ENCODE peak calls at places on chromosomes 2 and 18, in nine cellular contexts. M is thyroid gland; U is fibroblast of lung; P is neural progenitor cell; N is PC-3; E is CD8-positive, alpha-beta memory T cell; F is cardiac muscle cell; O is effector memory CD4-positive, alpha-beta T cell; A is DND-41. V is an unnamed sample.

GRCh38 chr2:136765736-136766323 is 485 bp downstream of the THSD7B start:
- DNase-seq in O (no peak), E (no peak), P (peak; percentile 47), N (no peak), A (no peak), F (no peak), M (no peak), U (no peak), V (no peak)

GRCh38 chr18:36769172-36769571 is 59.6 kb downstream of the TPGS2 start:
- DNase-seq in E (no peak), O (no peak), F (no peak), N (peak; percentile 12), U (peak; percentile 59), P (no peak), A (no peak), M (no peak), V (no peak)

GRCh38 chr2:44291281-44292248 is 16.3 kb downstream of the SLC3A1 start:
- DNase-seq in N (peak; percentile 93), U (peak; percentile 95), O (no peak), A (peak; percentile 9), F (peak; percentile 73), P (peak; percentile 27), E (no peak), M (peak; percentile 83), V (peak; percentile 89)

GRCh38 chr2:176187306-176188217 is 906 bp upstream of the HOXD1 start:
- DNase-seq in A (no peak), P (peak; percentile 16), U (no peak), N (no peak), F (no peak), M (no peak), E (no peak), O (no peak), V (no peak)

GRCh38 chr2:68768461-68768860 is 33.9 kb downstream of the ARHGAP25 start:
- DNase-seq in U (no peak), E (no peak), P (no peak), N (no peak), F (no peak), A (no peak), O (no peak), M (no peak), V (no peak)

GRCh38 chr2:40218679-40219078 is 233.2 kb downstream of the SLC8A1 start:
- DNase-seq in E (no peak), F (peak; percentile 52), P (no peak), O (no peak), M (peak; percentile 91), A (peak; percentile 47), U (no peak), N (no peak), V (peak; percentile 76)

GRCh38 chr2:46827274-46827930 is 88.2 kb downstream of the MCFD2 start:
- DNase-seq in F (peak; percentile 57), M (no peak), A (no peak), O (no peak), E (no peak), P (no peak), U (peak; percentile 68), N (no peak), V (no peak)

GRCh38 chr2:216789088-216789487 is 70.8 kb downstream of the TNP1 start:
- DNase-seq in N (no peak), A (no peak), F (no peak), U (no peak), E (no peak), P (no peak), O (no peak), M (no peak), V (peak; percentile 61)

GRCh38 chr2:96103906-96104861 is 12.2 kb downstream of the ADRA2B start:
- DNase-seq in U (no peak), O (no peak), P (no peak), M (no peak), E (no peak), F (no peak), N (no peak), A (no peak), V (no peak)

GRCh38 chr2:7886665-7887064 is 795.2 kb upstream of the ID2 start:
- DNase-seq in P (no peak), O (no peak), U (no peak), N (peak; percentile 81), E (no peak), A (no peak), F (no peak), M (no peak), V (no peak)

GRCh38 chr2:234978466-234979203 is 26.8 kb downstream of the SH3BP4 start:
- DNase-seq in F (peak; percentile 46), A (no peak), N (peak; percentile 88), P (no peak), M (no peak), E (no peak), U (peak; percentile 77), O (no peak), V (no peak)

GRCh38 chr2:191013617-191013875 is 425 bp downstream of the STAT1 start:
- DNase-seq in F (peak; percentile 25), P (peak; percentile 11), E (no peak), A (peak; percentile 30), U (no peak), N (peak; percentile 13), O (no peak), M (no peak), V (no peak)

GRCh38 chr2:191012845-191013616 is 940 bp downstream of the STAT1 start:
- DNase-seq in U (peak; percentile 27), M (peak; percentile 8), N (no peak), A (no peak), E (no peak), O (no peak), F (peak; percentile 65), P (no peak), V (peak; percentile 39)

GRCh38 chr2:191010887-191011885 is 2.8 kb downstream of the STAT1 start:
- DNase-seq in M (no peak), A (no peak), F (no peak), U (no peak), O (no peak), P (no peak), N (no peak), E (no peak), V (no peak)

GRCh38 chr2:191013876-191014652 is at the start of gene STAT1:
- DNase-seq in O (peak; percentile 92), A (peak; percentile 96), F (peak; percentile 95), M (peak; percentile 93), E (peak; percentile 93), N (peak; percentile 94), P (peak; percentile 95), U (peak; percentile 89), V (peak; percentile 98)

GRCh38 chr2:191012346-191012745 is 1.6 kb downstream of the STAT1 start:
- DNase-seq in P (no peak), F (no peak), A (no peak), N (peak; percentile 21), E (no peak), U (no peak), M (no peak), O (no peak), V (no peak)
- H3K4me3 ChIP-seq in P (no peak overlapping the region), F (no peak overlapping the region), A (no peak overlapping the region), N (peak overlapping the region; percentile 89), E (peak overlapping the region; percentile 90), U (peak overlapping the region; percentile 97), M (peak overlapping the region; percentile 70), O (peak overlapping the region; percentile 100), V (no peak overlapping the region)

DNA sequence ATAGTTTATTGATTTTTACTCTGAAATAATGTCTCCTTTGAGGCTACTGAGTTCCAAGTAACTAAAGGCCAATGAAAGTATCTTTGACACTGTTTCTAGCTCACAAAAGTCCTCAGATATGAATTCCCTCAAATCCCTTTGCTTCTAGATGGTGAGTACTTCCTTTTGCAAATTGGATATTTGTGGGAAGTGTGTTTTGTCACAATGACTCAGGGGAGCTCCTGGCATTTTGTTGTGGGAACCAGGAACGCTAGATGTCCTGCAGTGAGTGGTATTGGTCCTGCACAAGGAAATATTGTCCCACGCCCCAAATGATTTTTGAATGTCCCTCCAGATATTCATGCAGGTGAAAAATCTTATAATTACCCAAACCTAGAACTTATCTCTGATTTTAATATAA is 24.3 kb downstream of the TACR1 start:
- DNase-seq in N (peak; percentile 30), E (no peak), A (no peak), O (no peak), U (no peak), P (no peak), F (no peak), M (no peak), V (no peak)
- H3K4me1 ChIP-seq in N (no peaks in the 10 kb centered on the region), E (no peaks in the 10 kb centered on the region), A (no peaks in the 10 kb centered on the region), O (no peaks in the 10 kb centered on the region), U (no peaks in the 10 kb centered on the region), P (peaks cover 16% of the 10 kb centered on the region), F (no peaks in the 10 kb centered on the region), M (no peaks in the 10 kb centered on the region), V (no peaks in the 10 kb centered on the region)

GRCh38 chr18:79963658-79964329 is 649 bp upstream of the HSBP1L1 start:
- DNase-seq in O (no peak), F (no peak), A (no peak), E (no peak), N (no peak), P (no peak), U (no peak), M (no peak), V (no peak)

GRCh38 chr18:79962835-79963657 is 1.4 kb upstream of the HSBP1L1 start:
- DNase-seq in A (no peak), E (peak; percentile 63), O (peak; percentile 46), M (no peak), N (peak; percentile 71), U (peak; percentile 23), P (peak; percentile 25), F (no peak), V (no peak)

GRCh38 chr18:79962311-79962710 is 2.1 kb upstream of the HSBP1L1 start:
- DNase-seq in E (no peak), N (peak; percentile 87), M (peak; percentile 85), P (no peak), O (no peak), U (peak; percentile 84), A (no peak), F (peak; percentile 27), V (no peak)

GRCh38 chr18:79965119-79965902 is 868 bp downstream of the HSBP1L1 start:
- DNase-seq in P (no peak), F (peak; percentile 90), E (no peak), A (no peak), U (peak; percentile 77), O (no peak), N (peak; percentile 72), M (peak; percentile 71), V (no peak)

DNA sequence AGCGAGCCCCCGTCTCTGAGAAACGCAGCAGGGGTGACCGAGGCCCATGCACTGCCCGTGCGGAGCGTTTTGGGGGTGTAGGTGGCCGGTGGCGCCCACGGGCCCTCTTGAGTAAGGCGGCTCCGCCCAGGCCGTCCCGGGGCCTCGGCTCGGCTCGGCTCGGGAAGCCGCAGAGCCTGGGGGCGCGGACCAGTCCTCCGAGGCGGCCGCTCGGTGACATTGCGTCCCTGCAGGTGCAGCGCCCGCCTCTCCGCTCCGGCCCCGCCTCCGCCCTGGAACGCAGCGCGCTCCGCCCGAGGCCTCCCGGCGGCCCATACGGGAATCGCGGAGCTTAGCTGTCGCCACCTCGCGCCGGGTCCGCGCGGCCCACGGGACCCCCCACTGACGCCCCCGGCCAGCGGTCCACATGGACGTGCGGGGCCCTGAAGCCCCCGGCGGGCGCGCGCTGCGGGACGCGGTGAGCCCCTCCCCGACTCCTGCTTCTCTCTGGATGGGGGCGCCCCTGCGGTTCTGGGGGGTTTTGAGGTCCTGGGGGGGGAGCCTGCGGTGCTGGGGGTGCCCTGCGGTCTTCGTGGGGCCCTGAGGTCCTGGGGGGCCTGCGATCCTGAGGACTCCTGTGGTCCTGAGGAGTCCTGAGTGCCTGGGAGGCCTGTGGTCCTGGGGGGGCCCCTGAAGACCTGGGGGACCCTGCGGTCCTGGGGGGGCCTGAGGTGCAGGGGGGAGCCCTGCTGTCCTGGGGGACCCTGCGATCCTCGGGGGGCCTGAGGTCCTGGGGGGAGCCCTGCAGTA is at the start of gene HSBP1L1:
- DNase-seq in U (peak; percentile 37), O (peak; percentile 36), N (peak; percentile 85), P (peak; percentile 94), F (peak; percentile 54), E (peak; percentile 59), A (no peak), M (peak; percentile 83), V (no peak)
- H3K27me3 ChIP-seq in U (no peaks in the 10 kb centered on the region), O (no peaks in the 10 kb centered on the region), N (no peaks in the 10 kb centered on the region), P (peaks cover 57% of the 10 kb centered on the region), F (peaks cover 10% of the 10 kb centered on the region), E (no peaks in the 10 kb centered on the region), A (no peaks in the 10 kb centered on the region), M (no peaks in the 10 kb centered on the region), V (no peaks in the 10 kb centered on the region)

GRCh38 chr2:132037527-132038178 is 124.1 kb downstream of the ANKRD30BL start:
- DNase-seq in E (no peak), F (peak; percentile 8), O (no peak), A (no peak), N (no peak), U (peak; percentile 13), P (peak; percentile 83), M (peak; percentile 3), V (no peak)
- H3K4me3 ChIP-seq in E (no peak overlapping the region), F (peak overlapping the region; percentile 78), O (peak overlapping the region; percentile 29), A (no peak overlapping the region), N (peak overlapping the region; percentile 66), U (no peak overlapping the region), P (peak overlapping the region; percentile 96), M (peak overlapping the region; percentile 26), V (no peak overlapping the region)